ENCODE peak calls at places on chromosome 12, in four cellular contexts. One of them, this sample, is unnamed.
A peak's percentile ranks its signal among the peaks of the same experiment; 100 is the strongest.

GRCh38 chr12:857611-858010 is 91.9 kb downstream of the RAD52 start:
- DNase-seq in neuronal stem cell: no peak
- DNase-seq in upper lobe of right lung: no peak
- DNase-seq in right lobe of liver: no peak
- DNase-seq in this sample: no peak

GRCh38 chr12:106173442-106173841 is 34.7 kb upstream of the NUAK1 start:
- DNase-seq in right lobe of liver: no peak
- DNase-seq in upper lobe of right lung: no peak
- DNase-seq in neuronal stem cell: no peak
- DNase-seq in this sample: no peak

GRCh38 chr12:68762691-68763090 is 16.7 kb downstream of the SLC35E3 start:
- DNase-seq in right lobe of liver: no peak
- DNase-seq in neuronal stem cell: no peak
- DNase-seq in upper lobe of right lung: no peak
- DNase-seq in this sample: no peak

GRCh38 chr12:47413806-47414205 is 292.0 kb downstream of the RPAP3 start:
- DNase-seq in upper lobe of right lung: no peak
- DNase-seq in neuronal stem cell: no peak
- DNase-seq in right lobe of liver: no peak
- DNase-seq in this sample: no peak

GRCh38 chr12:60494249-60494648 is 898.4 kb downstream of the SLC16A7 start:
- DNase-seq in upper lobe of right lung: no peak
- DNase-seq in neuronal stem cell: no peak
- DNase-seq in right lobe of liver: no peak
- DNase-seq in this sample: no peak

GRCh38 chr12:116943419-116944372 is 32.9 kb downstream of the FBXW8 start:
- DNase-seq in right lobe of liver: no peak
- DNase-seq in upper lobe of right lung: no peak
- DNase-seq in neuronal stem cell: no peak
- DNase-seq in this sample: no peak

GRCh38 chr12:4353785-4354208 is 25.7 kb downstream of the FGF23 start:
- DNase-seq in neuronal stem cell: no peak
- DNase-seq in upper lobe of right lung: no peak
- DNase-seq in right lobe of liver: no peak
- DNase-seq in this sample: peak; percentile 39

GRCh38 chr12:1796515-1797010 is 23.8 kb upstream of the LRTM2 start:
- DNase-seq in neuronal stem cell: no peak
- DNase-seq in upper lobe of right lung: peak; percentile 77
- DNase-seq in right lobe of liver: peak; percentile 62
- DNase-seq in this sample: no peak

GRCh38 chr12:117089463-117089862 is 9.8 kb downstream of the TESC start:
- DNase-seq in upper lobe of right lung: no peak
- DNase-seq in neuronal stem cell: no peak
- DNase-seq in right lobe of liver: no peak
- DNase-seq in this sample: no peak

GRCh38 chr12:109436181-109436546 is 40.9 kb downstream of the KCTD10 start:
- DNase-seq in neuronal stem cell: no peak
- DNase-seq in right lobe of liver: no peak
- DNase-seq in upper lobe of right lung: no peak
- DNase-seq in this sample: no peak

GRCh38 chr12:121668750-121669524 is 517 bp downstream of the MORN3 start:
- DNase-seq in right lobe of liver: no peak
- DNase-seq in neuronal stem cell: peak; percentile 61
- DNase-seq in upper lobe of right lung: no peak
- DNase-seq in this sample: peak; percentile 77

GRCh38 chr12:123034022-123034541 is 53.6 kb downstream of the ARL6IP4 start:
- DNase-seq in upper lobe of right lung: peak; percentile 53
- DNase-seq in right lobe of liver: no peak
- DNase-seq in neuronal stem cell: no peak
- DNase-seq in this sample: no peak

GRCh38 chr12:69566603-69567002 is 18.7 kb upstream of the CCT2 start:
- DNase-seq in neuronal stem cell: no peak
- DNase-seq in upper lobe of right lung: no peak
- DNase-seq in right lobe of liver: no peak
- DNase-seq in this sample: no peak

DNA sequence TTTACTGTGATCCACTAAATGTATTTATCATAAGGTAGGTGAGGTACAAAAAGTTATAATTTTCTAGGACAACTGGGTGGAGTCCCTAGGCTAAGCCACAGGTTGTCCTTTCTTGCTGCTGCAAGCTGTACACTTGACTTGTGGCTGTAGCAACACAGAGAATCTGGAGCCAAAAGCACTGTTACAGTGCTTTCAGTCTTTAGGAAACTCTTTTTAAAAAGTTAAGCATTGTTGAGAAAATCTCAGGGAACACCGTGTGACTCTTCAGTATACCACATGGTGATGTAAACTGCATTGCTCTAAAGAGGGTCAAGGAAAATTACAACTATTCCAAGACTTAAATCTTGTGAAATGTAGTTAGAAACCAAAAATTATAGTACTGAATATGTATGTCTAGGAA is 11.4 kb downstream of the SLC15A5 start:
- DNase-seq in neuronal stem cell: no peak
- DNase-seq in upper lobe of right lung: no peak
- DNase-seq in right lobe of liver: no peak
- DNase-seq in this sample: no peak
- H3K27ac ChIP-seq in neuronal stem cell: no peak overlapping the region
- H3K27ac ChIP-seq in upper lobe of right lung: no peak overlapping the region
- H3K27ac ChIP-seq in right lobe of liver: no peak overlapping the region
- H3K27ac ChIP-seq in this sample: no peak overlapping the region

GRCh38 chr12:56110571-56110970 is 5.9 kb upstream of the RPL41 start:
- DNase-seq in neuronal stem cell: no peak
- DNase-seq in upper lobe of right lung: no peak
- DNase-seq in right lobe of liver: no peak
- DNase-seq in this sample: no peak
- H3K36me3 ChIP-seq in neuronal stem cell: peaks cover 87% of the 10 kb centered on the region
- H3K36me3 ChIP-seq in upper lobe of right lung: peaks cover 72% of the 10 kb centered on the region
- H3K36me3 ChIP-seq in right lobe of liver: peaks cover 46% of the 10 kb centered on the region
- H3K36me3 ChIP-seq in this sample: peaks cover 85% of the 10 kb centered on the region

GRCh38 chr12:89334770-89335169 is 17.5 kb downstream of the DUSP6 start:
- DNase-seq in right lobe of liver: no peak
- DNase-seq in upper lobe of right lung: no peak
- DNase-seq in neuronal stem cell: no peak
- DNase-seq in this sample: no peak

GRCh38 chr12:89328483-89329030 is 23.7 kb downstream of the DUSP6 start:
- DNase-seq in neuronal stem cell: no peak
- DNase-seq in upper lobe of right lung: no peak
- DNase-seq in right lobe of liver: no peak
- DNase-seq in this sample: no peak

GRCh38 chr12:89335452-89336244 is 16.7 kb downstream of the DUSP6 start:
- DNase-seq in upper lobe of right lung: no peak
- DNase-seq in right lobe of liver: no peak
- DNase-seq in neuronal stem cell: no peak
- DNase-seq in this sample: no peak

GRCh38 chr12:89339531-89339930 is 12.8 kb downstream of the DUSP6 start:
- DNase-seq in neuronal stem cell: no peak
- DNase-seq in upper lobe of right lung: no peak
- DNase-seq in right lobe of liver: no peak
- DNase-seq in this sample: no peak

GRCh38 chr12:89333564-89334252 is 18.6 kb downstream of the DUSP6 start:
- DNase-seq in neuronal stem cell: no peak
- DNase-seq in upper lobe of right lung: no peak
- DNase-seq in right lobe of liver: no peak
- DNase-seq in this sample: no peak
- H3K27ac ChIP-seq in neuronal stem cell: no peak overlapping the region
- H3K27ac ChIP-seq in upper lobe of right lung: no peak overlapping the region
- H3K27ac ChIP-seq in right lobe of liver: no peak overlapping the region
- H3K27ac ChIP-seq in this sample: no peak overlapping the region

GRCh38 chr12:50711018-50711527 is 52.8 kb upstream of the ATF1 start:
- DNase-seq in neuronal stem cell: no peak
- DNase-seq in upper lobe of right lung: no peak
- DNase-seq in right lobe of liver: no peak
- DNase-seq in this sample: no peak
- H3K36me3 ChIP-seq in neuronal stem cell: peaks cover 85% of the 10 kb centered on the region
- H3K36me3 ChIP-seq in upper lobe of right lung: peaks cover 90% of the 10 kb centered on the region
- H3K36me3 ChIP-seq in right lobe of liver: peaks cover 36% of the 10 kb centered on the region
- H3K36me3 ChIP-seq in this sample: peaks cover 19% of the 10 kb centered on the region

GRCh38 chr12:124505001-124505818 is 62.2 kb downstream of the NCOR2 start:
- DNase-seq in right lobe of liver: no peak
- DNase-seq in neuronal stem cell: no peak
- DNase-seq in upper lobe of right lung: no peak
- DNase-seq in this sample: no peak
- H3K27ac ChIP-seq in right lobe of liver: no peak overlapping the region
- H3K27ac ChIP-seq in neuronal stem cell: peak overlapping the region; percentile 11
- H3K27ac ChIP-seq in upper lobe of right lung: no peak overlapping the region
- H3K27ac ChIP-seq in this sample: no peak overlapping the region

DNA sequence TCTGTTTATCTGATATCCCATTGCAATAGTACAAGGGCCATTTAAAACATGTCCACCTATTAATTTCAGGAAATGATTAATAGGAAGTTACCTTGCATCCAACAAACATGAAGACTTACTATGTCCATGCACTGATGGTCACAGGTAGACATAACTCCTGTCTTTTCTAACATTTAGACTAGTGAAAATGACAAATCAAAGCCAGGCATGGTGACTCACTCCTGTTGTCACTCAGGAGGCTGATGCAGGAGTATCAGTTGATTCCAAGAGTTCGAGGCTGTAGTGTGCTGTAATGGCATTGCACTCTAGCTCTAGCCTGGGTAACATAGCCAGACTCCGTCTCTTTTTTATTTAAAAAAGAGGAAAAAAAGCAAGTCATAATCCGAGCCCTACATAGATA is 14.8 kb downstream of the HSP90B1 start:
- DNase-seq in right lobe of liver: no peak
- DNase-seq in neuronal stem cell: no peak
- DNase-seq in upper lobe of right lung: no peak
- DNase-seq in this sample: no peak
- H3K36me3 ChIP-seq in right lobe of liver: peaks cover 100% of the 10 kb centered on the region
- H3K36me3 ChIP-seq in neuronal stem cell: peaks cover 100% of the 10 kb centered on the region
- H3K36me3 ChIP-seq in upper lobe of right lung: peaks cover 100% of the 10 kb centered on the region
- H3K36me3 ChIP-seq in this sample: peaks cover 95% of the 10 kb centered on the region

GRCh38 chr12:50509009-50509663 is 4.4 kb downstream of the DIP2B start:
- DNase-seq in right lobe of liver: no peak
- DNase-seq in neuronal stem cell: no peak
- DNase-seq in upper lobe of right lung: no peak
- DNase-seq in this sample: no peak
- H3K27ac ChIP-seq in right lobe of liver: peak overlapping the region; percentile 4
- H3K27ac ChIP-seq in neuronal stem cell: no peak overlapping the region
- H3K27ac ChIP-seq in upper lobe of right lung: no peak overlapping the region
- H3K27ac ChIP-seq in this sample: no peak overlapping the region

DNA sequence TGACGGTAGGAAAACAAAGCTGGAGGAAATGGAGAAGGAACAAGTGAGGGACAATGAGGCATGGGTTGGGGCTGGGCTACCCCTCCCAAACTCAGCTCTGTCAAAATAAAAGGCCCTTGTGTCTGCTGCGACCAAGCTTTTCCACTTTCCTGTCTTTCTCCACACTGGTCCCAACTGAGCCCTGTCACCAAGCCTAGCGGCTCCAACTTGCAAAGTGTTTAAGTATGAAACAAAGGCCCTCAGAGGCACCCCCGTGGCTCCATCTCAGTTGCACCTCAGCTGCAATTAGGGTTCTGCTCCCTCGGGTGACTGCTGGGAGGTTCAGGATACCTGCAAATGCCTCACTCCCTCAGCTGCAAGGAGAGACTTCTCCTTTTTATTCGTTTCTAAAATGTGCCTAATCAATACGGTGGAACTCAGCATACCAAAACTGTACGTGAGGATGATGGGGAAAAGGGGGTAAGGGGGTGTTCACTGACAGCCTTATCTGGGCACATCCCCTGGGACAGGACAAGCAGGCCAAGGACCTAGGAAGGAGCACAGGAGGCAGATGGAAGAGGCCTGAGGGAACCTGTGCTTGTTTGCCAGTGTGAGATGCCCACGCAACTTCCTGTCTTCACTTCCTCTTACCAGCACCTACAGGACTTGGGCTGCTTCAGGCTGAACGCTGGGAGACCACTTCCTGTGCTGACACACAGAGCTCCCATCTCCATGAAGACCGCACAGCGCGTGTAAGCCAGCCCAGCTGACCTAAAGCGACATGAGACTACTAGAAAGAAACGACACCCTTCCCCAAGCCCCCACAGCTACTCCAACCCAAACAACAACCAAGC is 8.9 kb downstream of the VAMP1 start:
- DNase-seq in neuronal stem cell: no peak
- DNase-seq in right lobe of liver: no peak
- DNase-seq in upper lobe of right lung: peak; percentile 83
- DNase-seq in this sample: no peak
- H3K36me3 ChIP-seq in neuronal stem cell: peaks cover 72% of the 10 kb centered on the region
- H3K36me3 ChIP-seq in right lobe of liver: peaks cover 57% of the 10 kb centered on the region
- H3K36me3 ChIP-seq in upper lobe of right lung: peaks cover 86% of the 10 kb centered on the region
- H3K36me3 ChIP-seq in this sample: peaks cover 34% of the 10 kb centered on the region

DNA sequence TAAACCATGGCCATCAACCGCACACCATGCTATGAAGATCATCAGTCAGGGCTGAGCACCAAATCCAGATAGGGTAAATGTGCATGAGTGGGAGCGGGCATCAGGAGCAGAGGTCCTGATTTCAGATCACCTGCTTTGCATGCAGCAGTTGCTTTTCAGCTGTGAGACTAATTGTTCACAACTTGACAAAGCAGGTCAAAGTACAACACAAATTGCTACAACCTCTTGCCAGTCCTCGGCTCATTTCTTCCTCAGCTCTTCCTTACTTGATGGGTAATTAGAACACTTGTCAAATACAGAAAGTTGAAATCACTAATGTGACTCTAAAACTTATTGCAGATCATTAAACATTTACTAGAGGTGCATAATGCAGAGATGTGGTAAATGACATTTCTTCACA is 171.6 kb downstream of the PPM1H start:
- DNase-seq in right lobe of liver: no peak
- DNase-seq in neuronal stem cell: no peak
- DNase-seq in upper lobe of right lung: no peak
- DNase-seq in this sample: no peak
- H3K27ac ChIP-seq in right lobe of liver: no peak overlapping the region
- H3K27ac ChIP-seq in neuronal stem cell: no peak overlapping the region
- H3K27ac ChIP-seq in upper lobe of right lung: no peak overlapping the region
- H3K27ac ChIP-seq in this sample: no peak overlapping the region

GRCh38 chr12:113327000-113327399 is 7.9 kb downstream of the SLC8B1 start:
- DNase-seq in neuronal stem cell: no peak
- DNase-seq in right lobe of liver: no peak
- DNase-seq in upper lobe of right lung: no peak
- DNase-seq in this sample: no peak
- H3K36me3 ChIP-seq in neuronal stem cell: no peaks in the 10 kb centered on the region
- H3K36me3 ChIP-seq in right lobe of liver: no peaks in the 10 kb centered on the region
- H3K36me3 ChIP-seq in upper lobe of right lung: peaks cover 25% of the 10 kb centered on the region
- H3K36me3 ChIP-seq in this sample: no peaks in the 10 kb centered on the region

This sample was measured in WERI-Rb-1.